ENCODE peak calls at places on chromosomes 13 and 19, in four cellular contexts. U, L, P and F are unnamed samples. For H3K4me1 and H3K27me3, the result is how much of the 10 kb centered on the place peaks cover.

GRCh38 chr13:69496951-69497350 is 610.7 kb upstream of the ATXN8OS start:
- DNase-seq in U (no peak), P (no peak), L (no peak), F (no peak)

GRCh38 chr19:12723383-12723642 is 419 bp downstream of the TNPO2 start:
- DNase-seq in P (no peak), U (no peak), L (no peak), F (no peak)

GRCh38 chr13:31625115-31625514 is 114.2 kb upstream of the RXFP2 start:
- DNase-seq in P (no peak), L (no peak), U (no peak), F (no peak)

GRCh38 chr13:32010137-32010536 is 21.4 kb upstream of the FRY start:
- DNase-seq in L (no peak), U (no peak), P (no peak), F (no peak)

GRCh38 chr13:98044301-98044700 is 90.8 kb downstream of the IPO5 start:
- DNase-seq in U (no peak), L (no peak), P (no peak), F (no peak)

GRCh38 chr19:45076029-45076850 is at the start of gene ZNF296:
- DNase-seq in P (peak), L (peak), U (peak), F (peak)

GRCh38 chr19:2624537-2625091 is 77.9 kb downstream of the GNG7 start:
- DNase-seq in L (no peak), U (peak), P (no peak), F (no peak)

GRCh38 chr13:41697578-41697977 is 240.2 kb downstream of the RGCC start:
- DNase-seq in L (no peak), U (no peak), P (no peak), F (no peak)

GRCh38 chr13:65783383-65783782 is 1446.8 kb downstream of the PCDH9 start:
- DNase-seq in U (no peak), P (no peak), L (peak), F (no peak)

GRCh38 chr13:26881154-26881553 is 120.6 kb upstream of the GPR12 start:
- DNase-seq in L (no peak), U (no peak), P (no peak), F (no peak)

GRCh38 chr13:27465611-27466010 is 15.2 kb upstream of the MTIF3 start:
- DNase-seq in L (no peak), U (no peak), P (no peak), F (no peak)

GRCh38 chr19:10009269-10009665 is 1.0 kb downstream of the COL5A3 start:
- DNase-seq in U (peak), P (peak), L (peak), F (peak)

GRCh38 chr13:110123041-110123809 is 183.7 kb downstream of the COL4A1 start:
- DNase-seq in P (no peak), U (no peak), L (no peak), F (no peak)

GRCh38 chr19:2550431-2551171 is 74.7 kb downstream of the GADD45B start:
- DNase-seq in P (no peak), L (no peak), U (no peak), F (no peak)

GRCh38 chr19:27746691-27747380 is 1466.1 kb downstream of the UQCRFS1 start:
- DNase-seq in P (peak), U (peak), L (peak), F (no peak)

GRCh38 chr13:113465241-113465640 is 12.0 kb upstream of the ADPRHL1 start:
- DNase-seq in U (no peak), P (no peak), L (no peak), F (no peak)

GRCh38 chr19:15714638-15715037 is 13.2 kb upstream of the OR10H2 start:
- DNase-seq in P (no peak), L (no peak), U (no peak), F (no peak)

GRCh38 chr19:29660835-29661234 is 4.4 kb upstream of the PLEKHF1 start:
- DNase-seq in U (no peak), L (no peak), P (no peak), F (no peak)

GRCh38 chr13:43786766-43787517 is at the start of gene ENOX1:
- DNase-seq in U (peak), P (no peak), L (peak), F (no peak)

GRCh38 chr13:43232866-43233265 is 209.5 kb downstream of the DNAJC15 start:
- DNase-seq in L (no peak), U (peak), P (no peak), F (no peak)

GRCh38 chr13:71644579-71644978 is 222.4 kb downstream of the DACH1 start:
- DNase-seq in U (no peak), L (no peak), P (no peak), F (no peak)

GRCh38 chr19:1799695-1800342 is 12.3 kb downstream of the ATP8B3 start:
- DNase-seq in P (no peak), L (no peak), U (no peak), F (no peak)

GRCh38 chr13:110421061-110421460 is 114.0 kb downstream of the COL4A2 start:
- DNase-seq in P (no peak), U (no peak), L (no peak), F (no peak)

GRCh38 chr19:54014920-54015560 is 23.6 kb downstream of the CACNG6 start:
- DNase-seq in L (no peak), U (no peak), P (no peak), F (no peak)

GRCh38 chr19:1483979-1484428 is 5.0 kb upstream of the C19orf25 start:
- DNase-seq in L (no peak), P (no peak), U (no peak), F (no peak)

GRCh38 chr19:54179921-54180452 is 7.0 kb upstream of the TMC4 start:
- DNase-seq in L (no peak), P (no peak), U (peak), F (no peak)

GRCh38 chr19:16266586-16266942 is 58.1 kb upstream of the KLF2 start:
- DNase-seq in U (no peak), L (no peak), P (no peak), F (peak)

GRCh38 chr19:56983148-56983547 is 136.6 kb upstream of the USP29 start:
- DNase-seq in U (no peak), P (no peak), L (no peak), F (no peak)

GRCh38 chr13:62875118-62875640 is 1459.5 kb upstream of the PCDH20 start:
- DNase-seq in L (no peak), U (no peak), P (no peak), F (no peak)

GRCh38 chr19:17889609-17890214 is 18.0 kb downstream of the SLC5A5 start:
- DNase-seq in P (no peak), L (no peak), U (no peak), F (no peak)

GRCh38 chr19:8638078-8638619 is 7.7 kb downstream of the NFILZ start:
- DNase-seq in U (peak), L (peak), P (peak), F (no peak)

GRCh38 chr19:13115936-13116281 is 631 bp downstream of the TRMT1 start:
- DNase-seq in P (no peak), U (no peak), L (no peak), F (no peak)

GRCh38 chr19:22503524-22503923 is 81.4 kb upstream of the ZNF98 start:
- DNase-seq in U (no peak), L (no peak), P (no peak), F (no peak)

GRCh38 chr13:79792716-79793115 is 311.8 kb downstream of the NDFIP2 start:
- DNase-seq in U (no peak), L (no peak), P (no peak), F (no peak)

GRCh38 chr13:39038569-39038898 is 278 bp downstream of the NHLRC3 start:
- DNase-seq in P (no peak), L (no peak), U (peak), F (peak)

GRCh38 chr13:113969973-113970611 is 3.8 kb downstream of the C13orf46 start:
- DNase-seq in P (no peak), U (peak), L (no peak), F (no peak)

GRCh38 chr19:34370983-34371382 is 6.0 kb downstream of the GPI start:
- DNase-seq in P (no peak), U (no peak), L (no peak), F (no peak)
- H3K4me1 ChIP-seq in P (under half), U (under half), L (under half), F (under half)

DNA sequence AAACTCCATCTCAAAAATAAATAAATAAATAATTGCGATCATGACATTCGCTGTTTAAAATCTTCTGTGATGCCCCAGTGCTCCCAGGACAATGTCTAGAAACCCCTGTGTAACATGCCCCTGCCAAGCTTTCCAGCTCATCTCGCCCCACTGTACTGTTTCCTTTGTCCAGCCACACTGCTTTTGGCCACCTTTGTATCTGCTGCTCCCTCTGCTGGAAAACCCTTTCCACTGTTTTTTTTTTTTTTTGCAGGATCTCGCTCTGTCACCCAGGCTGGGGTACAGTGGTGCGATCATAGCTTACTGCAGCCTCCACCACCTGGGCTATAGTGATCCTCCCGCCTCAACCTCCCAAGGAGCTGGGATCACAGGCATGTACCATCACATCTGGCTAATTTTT is 7.5 kb downstream of the PLAUR start:
- DNase-seq in U (no peak), L (no peak), P (no peak), F (no peak)
- H3K27me3 ChIP-seq in U (under half), L (under half), P (under half), F (under half)

GRCh38 chr13:75038315-75038881 is 443.6 kb downstream of the TBC1D4 start:
- DNase-seq in U (no peak), P (no peak), L (no peak), F (no peak)
- H3K4me1 ChIP-seq in U (under half), P (under half), L (under half), F (under half)

DNA sequence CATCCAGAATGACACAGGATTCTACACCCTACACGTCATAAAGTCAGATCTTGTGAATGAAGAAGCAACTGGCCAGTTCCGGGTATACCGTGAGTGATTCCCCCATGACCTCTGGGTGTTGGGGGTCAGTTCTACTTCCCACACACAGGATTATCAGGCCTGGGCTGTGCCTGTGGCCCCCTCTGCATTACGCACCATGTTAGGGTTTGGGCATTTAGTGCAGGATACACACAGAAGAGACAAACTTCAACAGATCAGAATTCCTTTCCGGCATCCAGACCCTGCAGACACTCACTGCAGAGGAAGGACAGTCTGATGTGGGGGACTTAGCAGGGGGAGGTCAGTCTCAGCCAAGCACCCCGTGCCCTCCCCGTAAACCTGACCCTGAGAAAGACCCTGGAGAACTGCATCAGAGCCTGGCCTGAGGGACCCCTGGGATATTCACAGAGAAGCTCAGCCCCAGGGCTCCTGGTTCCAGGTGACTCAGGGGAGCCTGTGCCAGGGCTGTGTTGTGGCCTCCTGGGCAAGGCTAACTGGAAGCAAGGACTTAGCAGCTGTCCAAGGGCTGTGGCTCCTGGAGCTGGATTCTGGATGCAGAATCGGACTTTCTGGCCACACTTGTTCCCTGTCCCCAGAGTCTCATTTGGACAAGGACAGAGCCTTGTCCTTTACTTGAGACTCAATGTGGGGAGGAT is 1.7 kb downstream of the CEACAM5 start:
- DNase-seq in P (no peak), L (no peak), U (no peak), F (no peak)
- H3K27me3 ChIP-seq in P (under half), L (under half), U (under half), F (under half)

DNA sequence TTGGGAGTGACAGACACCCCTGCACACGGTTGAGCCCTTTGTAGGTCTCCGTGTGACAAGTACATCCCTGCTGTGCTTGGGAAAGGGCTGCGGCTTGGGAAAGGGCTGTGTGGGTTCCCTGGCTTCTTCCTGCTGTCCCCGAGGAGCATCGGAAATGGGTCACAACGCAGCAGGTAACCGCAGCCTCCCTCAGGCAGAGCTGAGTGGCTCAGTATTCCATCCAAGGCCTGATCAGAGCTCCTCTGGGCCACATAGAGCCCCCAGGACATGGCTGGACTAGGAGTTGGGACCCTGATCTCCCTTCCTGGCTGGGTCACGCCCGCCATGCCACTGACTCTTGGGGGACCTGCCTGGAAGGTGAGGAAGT is 16.3 kb downstream of the TECR start:
- DNase-seq in U (no peak), L (no peak), P (no peak), F (no peak)
- H3K4me1 ChIP-seq in U (under half), L (under half), P (under half), F (under half)

DNA sequence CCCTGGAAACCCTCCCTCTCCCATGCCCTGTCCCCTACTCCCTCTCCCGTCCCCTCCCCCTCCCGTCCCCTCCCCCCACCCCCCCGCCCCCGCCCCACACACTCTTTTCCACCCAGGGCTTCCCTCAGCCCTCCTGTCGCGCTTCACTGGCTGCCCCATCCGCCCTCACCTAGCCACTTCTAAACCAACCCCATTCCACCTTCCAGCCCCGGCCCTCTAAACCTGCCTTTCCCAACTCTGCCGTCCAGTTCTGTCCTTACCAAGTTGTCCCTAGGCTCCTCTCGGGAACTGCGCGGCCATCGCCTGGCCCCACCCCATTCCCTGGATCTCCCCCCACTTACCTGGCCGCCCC is 972 bp downstream of the RGL3 start:
- DNase-seq in L (no peak), P (no peak), U (no peak), F (no peak)
- H3K27me3 ChIP-seq in L (under half), P (under half), U (under half), F (under half)

GRCh38 chr19:35168261-35168660 is 13.7 kb downstream of the FXYD5 start:
- DNase-seq in L (no peak), U (no peak), P (no peak), F (no peak)
- H3K4me1 ChIP-seq in L (under half), U (under half), P (under half), F (under half)

DNA sequence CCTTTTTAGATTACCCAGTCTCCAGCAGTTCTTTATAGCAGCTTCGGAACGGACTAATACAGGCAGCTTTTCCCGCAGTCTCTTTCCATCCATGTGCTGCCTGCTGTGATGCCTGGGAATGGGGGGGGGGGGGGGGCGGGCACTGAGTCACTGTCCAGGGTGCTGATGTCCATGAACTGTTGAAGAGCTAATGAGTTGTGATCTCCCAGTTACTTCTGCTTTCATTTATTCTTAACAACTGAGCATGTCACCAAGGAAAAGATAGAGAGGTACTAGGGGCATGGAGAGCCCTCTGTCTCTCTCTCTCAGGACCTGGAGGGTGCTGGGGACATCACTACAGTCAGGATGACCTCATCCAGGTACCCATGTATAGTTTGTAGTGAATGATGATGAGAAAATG is 20.3 kb upstream of the CEACAM1 start:
- DNase-seq in P (no peak), L (no peak), U (no peak), F (no peak)
- H3K27me3 ChIP-seq in P (under half), L (under half), U (under half), F (under half)

GRCh38 chr13:51019026-51019425 is 92.0 kb downstream of the C13orf42 start:
- DNase-seq in P (no peak), U (no peak), L (no peak), F (no peak)
- H3K4me1 ChIP-seq in P (under half), U (under half), L (under half), F (under half)